ENCODE peak calls at places on chromosomes 16 and 17, in eight cellular contexts. One of them, this sample, is unnamed.
A peak's percentile ranks its signal among the peaks of the same experiment; 100 is the strongest.

GRCh38 chr17:18093616-18094408 is 6.1 kb downstream of the DRG2 start:
- DNase-seq in fibroblast of mammary gland: peak; percentile 85
- DNase-seq in neural progenitor cell: peak; percentile 48
- DNase-seq in epithelial cell of esophagus: peak; percentile 87
- DNase-seq in WERI-Rb-1: peak; percentile 56
- DNase-seq in mucosa of descending colon: no peak
- DNase-seq in IMR-90: peak; percentile 83
- DNase-seq in cardiac fibroblast: peak; percentile 82
- DNase-seq in this sample: no peak

GRCh38 chr16:66714659-66715307 is 18.2 kb upstream of the CMTM4 start:
- DNase-seq in fibroblast of mammary gland: no peak
- DNase-seq in WERI-Rb-1: no peak
- DNase-seq in cardiac fibroblast: no peak
- DNase-seq in epithelial cell of esophagus: peak; percentile 65
- DNase-seq in mucosa of descending colon: no peak
- DNase-seq in IMR-90: no peak
- DNase-seq in neural progenitor cell: no peak
- DNase-seq in this sample: no peak

GRCh38 chr17:57114085-57114673 is 29.1 kb downstream of the AKAP1 start:
- DNase-seq in IMR-90: peak; percentile 6
- DNase-seq in mucosa of descending colon: peak; percentile 71
- DNase-seq in WERI-Rb-1: peak; percentile 83
- DNase-seq in epithelial cell of esophagus: peak; percentile 32
- DNase-seq in fibroblast of mammary gland: peak; percentile 25
- DNase-seq in neural progenitor cell: peak; percentile 63
- DNase-seq in cardiac fibroblast: no peak
- DNase-seq in this sample: no peak

GRCh38 chr17:77409282-77410161 is 268.8 kb downstream of the SEC14L1 start:
- DNase-seq in fibroblast of mammary gland: peak; percentile 68
- DNase-seq in neural progenitor cell: peak; percentile 78
- DNase-seq in IMR-90: peak; percentile 58
- DNase-seq in WERI-Rb-1: no peak
- DNase-seq in cardiac fibroblast: peak; percentile 73
- DNase-seq in epithelial cell of esophagus: peak; percentile 57
- DNase-seq in mucosa of descending colon: peak; percentile 75
- DNase-seq in this sample: no peak

GRCh38 chr16:24302636-24303035 is 46.5 kb downstream of the CACNG3 start:
- DNase-seq in epithelial cell of esophagus: no peak
- DNase-seq in fibroblast of mammary gland: no peak
- DNase-seq in WERI-Rb-1: no peak
- DNase-seq in mucosa of descending colon: no peak
- DNase-seq in IMR-90: no peak
- DNase-seq in neural progenitor cell: no peak
- DNase-seq in cardiac fibroblast: no peak
- DNase-seq in this sample: no peak

GRCh38 chr16:48864055-48864454 is 254.1 kb upstream of the N4BP1 start:
- DNase-seq in neural progenitor cell: no peak
- DNase-seq in WERI-Rb-1: no peak
- DNase-seq in fibroblast of mammary gland: no peak
- DNase-seq in epithelial cell of esophagus: no peak
- DNase-seq in cardiac fibroblast: no peak
- DNase-seq in mucosa of descending colon: no peak
- DNase-seq in IMR-90: no peak
- DNase-seq in this sample: no peak

GRCh38 chr17:51913491-51913890 is 245.0 kb downstream of the CA10 start:
- DNase-seq in WERI-Rb-1: no peak
- DNase-seq in mucosa of descending colon: no peak
- DNase-seq in fibroblast of mammary gland: no peak
- DNase-seq in IMR-90: no peak
- DNase-seq in neural progenitor cell: no peak
- DNase-seq in cardiac fibroblast: no peak
- DNase-seq in epithelial cell of esophagus: no peak
- DNase-seq in this sample: no peak

GRCh38 chr17:17018021-17018441 is 24.2 kb upstream of the MPRIP start:
- DNase-seq in fibroblast of mammary gland: no peak
- DNase-seq in IMR-90: no peak
- DNase-seq in mucosa of descending colon: peak; percentile 22
- DNase-seq in neural progenitor cell: no peak
- DNase-seq in cardiac fibroblast: no peak
- DNase-seq in epithelial cell of esophagus: no peak
- DNase-seq in WERI-Rb-1: no peak
- DNase-seq in this sample: no peak

GRCh38 chr16:89367538-89368059 is 122.8 kb downstream of the ANKRD11 start:
- DNase-seq in neural progenitor cell: no peak
- DNase-seq in cardiac fibroblast: no peak
- DNase-seq in epithelial cell of esophagus: no peak
- DNase-seq in IMR-90: no peak
- DNase-seq in mucosa of descending colon: no peak
- DNase-seq in WERI-Rb-1: no peak
- DNase-seq in fibroblast of mammary gland: no peak
- DNase-seq in this sample: no peak

GRCh38 chr16:1674751-1675664 is 3.1 kb upstream of the JPT2 start:
- DNase-seq in fibroblast of mammary gland: peak; percentile 58
- DNase-seq in cardiac fibroblast: peak; percentile 30
- DNase-seq in neural progenitor cell: no peak
- DNase-seq in epithelial cell of esophagus: peak; percentile 70
- DNase-seq in mucosa of descending colon: no peak
- DNase-seq in IMR-90: peak; percentile 79
- DNase-seq in WERI-Rb-1: no peak
- DNase-seq in this sample: no peak

GRCh38 chr17:56592487-56593072 is 919 bp upstream of the NOG start:
- DNase-seq in WERI-Rb-1: peak; percentile 61
- DNase-seq in epithelial cell of esophagus: peak; percentile 39
- DNase-seq in neural progenitor cell: peak; percentile 91
- DNase-seq in IMR-90: peak; percentile 39
- DNase-seq in cardiac fibroblast: peak; percentile 43
- DNase-seq in fibroblast of mammary gland: peak; percentile 20
- DNase-seq in mucosa of descending colon: peak; percentile 68
- DNase-seq in this sample: peak; percentile 68

GRCh38 chr17:55210292-55210691 is 54.5 kb upstream of the HLF start:
- DNase-seq in cardiac fibroblast: no peak
- DNase-seq in epithelial cell of esophagus: no peak
- DNase-seq in IMR-90: no peak
- DNase-seq in WERI-Rb-1: no peak
- DNase-seq in neural progenitor cell: no peak
- DNase-seq in fibroblast of mammary gland: no peak
- DNase-seq in mucosa of descending colon: no peak
- DNase-seq in this sample: no peak

GRCh38 chr17:19410875-19411291 is at the start of gene RNF112:
- DNase-seq in epithelial cell of esophagus: no peak
- DNase-seq in IMR-90: peak; percentile 56
- DNase-seq in neural progenitor cell: peak; percentile 51
- DNase-seq in cardiac fibroblast: peak; percentile 71
- DNase-seq in fibroblast of mammary gland: peak; percentile 40
- DNase-seq in WERI-Rb-1: peak; percentile 22
- DNase-seq in mucosa of descending colon: no peak
- DNase-seq in this sample: no peak

GRCh38 chr17:69523252-69523861 is 108.9 kb downstream of the MAP2K6 start:
- DNase-seq in cardiac fibroblast: peak; percentile 67
- DNase-seq in mucosa of descending colon: no peak
- DNase-seq in epithelial cell of esophagus: peak; percentile 69
- DNase-seq in neural progenitor cell: peak; percentile 58
- DNase-seq in WERI-Rb-1: peak; percentile 52
- DNase-seq in fibroblast of mammary gland: peak; percentile 69
- DNase-seq in IMR-90: peak; percentile 64
- DNase-seq in this sample: no peak

GRCh38 chr17:44374306-44375195 is 10.9 kb upstream of the FAM171A2 start:
- DNase-seq in IMR-90: peak; percentile 15
- DNase-seq in neural progenitor cell: peak; percentile 53
- DNase-seq in epithelial cell of esophagus: no peak
- DNase-seq in mucosa of descending colon: peak; percentile 46
- DNase-seq in WERI-Rb-1: peak; percentile 52
- DNase-seq in cardiac fibroblast: no peak
- DNase-seq in fibroblast of mammary gland: no peak
- DNase-seq in this sample: no peak

GRCh38 chr16:30535777-30536190 is 1.1 kb upstream of the ZNF747 start:
- DNase-seq in IMR-90: peak; percentile 62
- DNase-seq in WERI-Rb-1: peak; percentile 80
- DNase-seq in fibroblast of mammary gland: peak; percentile 71
- DNase-seq in cardiac fibroblast: peak; percentile 82
- DNase-seq in epithelial cell of esophagus: peak; percentile 87
- DNase-seq in mucosa of descending colon: peak; percentile 85
- DNase-seq in neural progenitor cell: peak; percentile 82
- DNase-seq in this sample: no peak

GRCh38 chr17:77893144-77894044 is 65.1 kb upstream of the TNRC6C start:
- DNase-seq in fibroblast of mammary gland: no peak
- DNase-seq in epithelial cell of esophagus: no peak
- DNase-seq in WERI-Rb-1: no peak
- DNase-seq in cardiac fibroblast: no peak
- DNase-seq in neural progenitor cell: no peak
- DNase-seq in IMR-90: no peak
- DNase-seq in mucosa of descending colon: no peak
- DNase-seq in this sample: no peak

GRCh38 chr16:83911290-83911689 is 12.4 kb downstream of the MLYCD start:
- DNase-seq in epithelial cell of esophagus: no peak
- DNase-seq in neural progenitor cell: peak; percentile 73
- DNase-seq in WERI-Rb-1: peak; percentile 33
- DNase-seq in fibroblast of mammary gland: no peak
- DNase-seq in IMR-90: no peak
- DNase-seq in cardiac fibroblast: no peak
- DNase-seq in mucosa of descending colon: no peak
- DNase-seq in this sample: no peak

GRCh38 chr16:58226790-58227189 is 28.9 kb upstream of the CSNK2A2 start:
- DNase-seq in neural progenitor cell: no peak
- DNase-seq in cardiac fibroblast: no peak
- DNase-seq in mucosa of descending colon: no peak
- DNase-seq in fibroblast of mammary gland: no peak
- DNase-seq in WERI-Rb-1: no peak
- DNase-seq in IMR-90: no peak
- DNase-seq in epithelial cell of esophagus: no peak
- DNase-seq in this sample: no peak

GRCh38 chr16:74563828-74564263 is 43.1 kb downstream of the GLG1 start:
- DNase-seq in mucosa of descending colon: no peak
- DNase-seq in fibroblast of mammary gland: peak; percentile 62
- DNase-seq in epithelial cell of esophagus: peak; percentile 80
- DNase-seq in WERI-Rb-1: no peak
- DNase-seq in neural progenitor cell: no peak
- DNase-seq in cardiac fibroblast: peak; percentile 33
- DNase-seq in IMR-90: peak; percentile 43
- DNase-seq in this sample: no peak

GRCh38 chr17:34387566-34387965 is 24.5 kb upstream of the CCL1 start:
- DNase-seq in IMR-90: no peak
- DNase-seq in WERI-Rb-1: no peak
- DNase-seq in neural progenitor cell: no peak
- DNase-seq in mucosa of descending colon: no peak
- DNase-seq in fibroblast of mammary gland: no peak
- DNase-seq in epithelial cell of esophagus: no peak
- DNase-seq in cardiac fibroblast: no peak
- DNase-seq in this sample: no peak

DNA sequence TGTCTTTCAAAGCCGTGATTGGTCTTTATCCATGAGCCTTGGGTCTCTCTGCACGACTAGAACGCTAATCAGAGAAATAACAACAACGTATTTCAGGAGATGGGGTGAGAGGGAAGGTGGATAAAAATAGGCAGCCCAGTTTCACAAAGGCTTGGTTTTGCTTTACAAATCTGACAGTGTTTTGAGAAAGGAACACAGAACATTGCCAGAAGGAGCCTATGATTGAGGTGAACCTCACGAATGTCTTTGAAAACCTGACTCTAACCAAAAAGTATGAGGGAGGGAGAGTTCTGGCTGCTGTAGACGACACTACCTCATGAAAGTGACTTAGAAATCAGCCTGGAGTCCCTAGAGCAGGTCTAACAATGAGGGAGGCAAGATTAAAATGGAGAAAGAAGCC is 38.0 kb upstream of the NOL11 start:
- DNase-seq in cardiac fibroblast: no peak
- DNase-seq in WERI-Rb-1: no peak
- DNase-seq in epithelial cell of esophagus: no peak
- DNase-seq in fibroblast of mammary gland: no peak
- DNase-seq in mucosa of descending colon: no peak
- DNase-seq in neural progenitor cell: no peak
- DNase-seq in IMR-90: no peak
- DNase-seq in this sample: no peak
- TF ChIP-seq CTCF in cardiac fibroblast: no peak
- TF ChIP-seq CTCF in WERI-Rb-1: no peak
- TF ChIP-seq CTCF in epithelial cell of esophagus: no peak
- TF ChIP-seq CTCF in fibroblast of mammary gland: no peak
- TF ChIP-seq CTCF in mucosa of descending colon: no peak
- TF ChIP-seq CTCF in neural progenitor cell: no peak
- TF ChIP-seq CTCF in IMR-90: no peak
- TF ChIP-seq CTCF in this sample: no peak

GRCh38 chr16:86819523-86819887 is 241.2 kb downstream of the FOXL1 start:
- DNase-seq in neural progenitor cell: no peak
- DNase-seq in mucosa of descending colon: no peak
- DNase-seq in WERI-Rb-1: no peak
- DNase-seq in epithelial cell of esophagus: no peak
- DNase-seq in IMR-90: no peak
- DNase-seq in fibroblast of mammary gland: no peak
- DNase-seq in cardiac fibroblast: peak; percentile 16
- DNase-seq in this sample: no peak
- TF ChIP-seq CTCF in neural progenitor cell: peak; percentile 22
- TF ChIP-seq CTCF in mucosa of descending colon: no peak
- TF ChIP-seq CTCF in WERI-Rb-1: no peak
- TF ChIP-seq CTCF in epithelial cell of esophagus: peak; percentile 36
- TF ChIP-seq CTCF in IMR-90: peak; percentile 47
- TF ChIP-seq CTCF in fibroblast of mammary gland: peak; percentile 29
- TF ChIP-seq CTCF in cardiac fibroblast: peak; percentile 30
- TF ChIP-seq CTCF in this sample: peak; percentile 32

DNA sequence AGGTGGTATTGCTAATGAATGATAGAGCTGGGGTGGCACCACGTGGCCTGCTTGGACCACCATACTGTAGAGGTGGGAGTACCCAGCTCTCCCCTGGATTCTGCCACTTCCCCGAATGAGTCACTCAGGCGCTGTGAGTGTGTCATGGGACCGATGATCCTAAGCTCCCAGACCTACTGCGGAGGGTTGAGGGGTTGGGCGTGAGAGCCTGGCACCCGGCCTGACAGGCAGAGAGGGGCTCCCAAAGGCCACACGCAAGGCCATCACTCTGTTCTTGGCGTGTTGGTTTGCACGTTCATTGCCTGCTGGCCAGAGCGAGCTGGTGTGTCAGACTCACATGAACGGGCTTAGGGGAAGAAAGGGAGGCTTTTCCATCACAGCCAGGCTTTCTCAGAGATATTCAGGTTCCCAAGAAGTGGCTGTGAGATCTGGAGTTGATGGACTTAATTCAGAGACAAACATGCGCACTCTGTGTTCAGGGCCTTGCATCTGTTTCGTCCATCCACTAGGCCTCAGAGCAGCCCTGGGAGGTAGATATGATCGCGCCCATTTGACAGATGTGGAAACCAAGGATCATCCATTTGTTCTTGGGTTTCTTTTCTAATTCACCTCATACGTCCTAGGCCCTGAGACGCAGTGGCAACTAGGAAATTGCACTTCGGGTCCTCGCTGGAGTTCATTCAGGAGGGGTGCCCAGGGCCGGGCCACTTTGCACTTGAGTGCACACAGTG is 41.4 kb downstream of the CMIP start:
- DNase-seq in IMR-90: no peak
- DNase-seq in neural progenitor cell: no peak
- DNase-seq in fibroblast of mammary gland: peak; percentile 79
- DNase-seq in WERI-Rb-1: no peak
- DNase-seq in epithelial cell of esophagus: peak; percentile 32
- DNase-seq in cardiac fibroblast: peak; percentile 51
- DNase-seq in mucosa of descending colon: no peak
- DNase-seq in this sample: no peak
- TF ChIP-seq CTCF in IMR-90: no peak
- TF ChIP-seq CTCF in neural progenitor cell: no peak
- TF ChIP-seq CTCF in fibroblast of mammary gland: no peak
- TF ChIP-seq CTCF in WERI-Rb-1: no peak
- TF ChIP-seq CTCF in epithelial cell of esophagus: no peak
- TF ChIP-seq CTCF in cardiac fibroblast: no peak
- TF ChIP-seq CTCF in mucosa of descending colon: no peak
- TF ChIP-seq CTCF in this sample: no peak

GRCh38 chr17:62859146-62859545 is 51.0 kb upstream of the MARCHF10 start:
- DNase-seq in epithelial cell of esophagus: no peak
- DNase-seq in cardiac fibroblast: peak; percentile 92
- DNase-seq in WERI-Rb-1: no peak
- DNase-seq in fibroblast of mammary gland: peak; percentile 84
- DNase-seq in mucosa of descending colon: no peak
- DNase-seq in IMR-90: peak; percentile 21
- DNase-seq in neural progenitor cell: no peak
- DNase-seq in this sample: no peak
- TF ChIP-seq CTCF in epithelial cell of esophagus: no peak
- TF ChIP-seq CTCF in cardiac fibroblast: peak; percentile 13
- TF ChIP-seq CTCF in WERI-Rb-1: no peak
- TF ChIP-seq CTCF in fibroblast of mammary gland: no peak
- TF ChIP-seq CTCF in mucosa of descending colon: no peak
- TF ChIP-seq CTCF in IMR-90: no peak
- TF ChIP-seq CTCF in neural progenitor cell: no peak
- TF ChIP-seq CTCF in this sample: no peak

This sample was measured in mesothelial cell of epicardium.